ENCODE peak calls at places on chromosomes 4 and X, in six cellular contexts. P is CD4-positive, CD25-positive, alpha-beta regulatory T cell; M is SK-N-SH; K is HCT116; C is left ventricle myocardium inferior; G is pancreas. L is an unnamed sample.

GRCh38 chrX:150489359-150490015 is 78.9 kb upstream of the MTM1 start:
- DNase-seq in P (no peak), M (no peak), K (no peak), C (no peak), G (no peak), L (no peak)

GRCh38 chrX:40579880-40580536 is 762 bp upstream of the ATP6AP2 start:
- DNase-seq in P (no peak), M (peak; percentile 16), K (no peak), C (no peak), G (no peak), L (no peak)

GRCh38 chr4:89762311-89762710 is 74.7 kb downstream of the SNCA start:
- DNase-seq in P (no peak), M (no peak), K (no peak), C (no peak), G (no peak), L (no peak)

GRCh38 chr4:110163327-110164070 is 34.9 kb downstream of the ELOVL6 start:
- DNase-seq in P (peak; percentile 10), M (no peak), K (peak; percentile 61), C (no peak), G (no peak), L (no peak)

GRCh38 chrX:40173662-40174593 is 76.2 kb upstream of the BCOR start:
- DNase-seq in P (peak; percentile 80), M (peak; percentile 48), K (peak; percentile 72), C (no peak), G (peak; percentile 37), L (peak; percentile 37)

GRCh38 chr4:43458293-43458692 is 565.8 kb downstream of the GRXCR1 start:
- DNase-seq in P (no peak), M (no peak), K (no peak), C (no peak), G (no peak), L (no peak)

GRCh38 chrX:78314561-78314960 is 12.8 kb downstream of the CYSLTR1 start:
- DNase-seq in P (no peak), M (no peak), K (no peak), C (no peak), G (no peak), L (no peak)

GRCh38 chrX:68835468-68835867 is 6.6 kb downstream of the EFNB1 start:
- DNase-seq in P (no peak), M (no peak), K (no peak), C (no peak), G (no peak), L (peak; percentile 3)

GRCh38 chrX:129723511-129723910 is 15.3 kb upstream of the XPNPEP2 start:
- DNase-seq in P (no peak), M (no peak), K (no peak), C (no peak), G (no peak), L (no peak)

GRCh38 chrX:12138366-12139313 is at the start of gene FRMPD4:
- DNase-seq in P (no peak), M (peak; percentile 10), K (no peak), C (no peak), G (no peak), L (no peak)

GRCh38 chr4:3500111-3500510 is 32.1 kb downstream of the LRPAP1 start:
- DNase-seq in P (no peak), M (no peak), K (no peak), C (no peak), G (no peak), L (no peak)

GRCh38 chrX:36787787-36788186 is 220.4 kb upstream of the FAM47C start:
- DNase-seq in P (no peak), M (no peak), K (no peak), C (no peak), G (no peak), L (no peak)

GRCh38 chr4:64250488-64250887 is 158.8 kb downstream of the TECRL start:
- DNase-seq in P (no peak), M (no peak), K (no peak), C (no peak), G (no peak), L (no peak)

GRCh38 chr4:178090640-178091411 is 648.6 kb upstream of the AGA start:
- DNase-seq in P (no peak), M (peak; percentile 2), K (no peak), C (no peak), G (no peak), L (no peak)

GRCh38 chrX:64977830-64978229 is 1.6 kb upstream of the ZC4H2 start:
- DNase-seq in P (no peak), M (no peak), K (no peak), C (no peak), G (no peak), L (no peak)

GRCh38 chr4:119139822-119140252 is 4.2 kb downstream of the MYOZ2 start:
- DNase-seq in P (peak; percentile 3), M (no peak), K (no peak), C (no peak), G (no peak), L (no peak)

GRCh38 chr4:37908488-37909343 is 17.8 kb downstream of the TBC1D1 start:
- DNase-seq in P (no peak), M (no peak), K (no peak), C (no peak), G (no peak), L (peak; percentile 53)

GRCh38 chrX:37380920-37381319 is 31.8 kb downstream of the PRRG1 start:
- DNase-seq in P (no peak), M (no peak), K (peak; percentile 55), C (no peak), G (peak; percentile 18), L (no peak)

GRCh38 chr4:169345207-169345788 is 74.5 kb upstream of the SH3RF1 start:
- DNase-seq in P (no peak), M (peak; percentile 10), K (peak; percentile 40), C (no peak), G (no peak), L (no peak)

GRCh38 chr4:87931932-87932331 is 43.6 kb upstream of the SPP1 start:
- DNase-seq in P (no peak), M (no peak), K (no peak), C (no peak), G (no peak), L (no peak)

GRCh38 chr4:112083587-112084347 is 61.5 kb upstream of the FAM241A start:
- DNase-seq in P (no peak), M (no peak), K (no peak), C (no peak), G (no peak), L (no peak)

GRCh38 chr4:139223682-139224317 is 46.8 kb upstream of the ELF2 start:
- DNase-seq in P (peak; percentile 18), M (no peak), K (no peak), C (peak; percentile 44), G (no peak), L (peak; percentile 35)

GRCh38 chr4:903066-904046 is 28.8 kb downstream of the GAK start:
- DNase-seq in P (no peak), M (no peak), K (no peak), C (no peak), G (no peak), L (no peak)

GRCh38 chrX:25028726-25029125 is 13.0 kb upstream of the ARX start:
- DNase-seq in P (no peak), M (no peak), K (no peak), C (no peak), G (no peak), L (no peak)

GRCh38 chrX:41824551-41824950 is 98.8 kb downstream of the CASK start:
- DNase-seq in P (no peak), M (no peak), K (peak; percentile 51), C (no peak), G (no peak), L (no peak)

GRCh38 chr4:10161840-10162239 is 45.2 kb upstream of the WDR1 start:
- DNase-seq in P (peak; percentile 87), M (no peak), K (no peak), C (no peak), G (no peak), L (no peak)

GRCh38 chrX:32530802-32531403 is 680.4 kb downstream of the DMD start:
- DNase-seq in P (peak; percentile 63), M (no peak), K (no peak), C (no peak), G (no peak), L (peak; percentile 19)

GRCh38 chr4:80989921-80990544 is 40.5 kb upstream of the BMP3 start:
- DNase-seq in P (peak; percentile 67), M (peak; percentile 5), K (peak; percentile 50), C (no peak), G (no peak), L (no peak)
- H3K27ac ChIP-seq in P (no peak overlapping the region), M (no peak overlapping the region), K (no peak overlapping the region), C (no peak overlapping the region), G (no peak overlapping the region), L (no peak overlapping the region)

DNA sequence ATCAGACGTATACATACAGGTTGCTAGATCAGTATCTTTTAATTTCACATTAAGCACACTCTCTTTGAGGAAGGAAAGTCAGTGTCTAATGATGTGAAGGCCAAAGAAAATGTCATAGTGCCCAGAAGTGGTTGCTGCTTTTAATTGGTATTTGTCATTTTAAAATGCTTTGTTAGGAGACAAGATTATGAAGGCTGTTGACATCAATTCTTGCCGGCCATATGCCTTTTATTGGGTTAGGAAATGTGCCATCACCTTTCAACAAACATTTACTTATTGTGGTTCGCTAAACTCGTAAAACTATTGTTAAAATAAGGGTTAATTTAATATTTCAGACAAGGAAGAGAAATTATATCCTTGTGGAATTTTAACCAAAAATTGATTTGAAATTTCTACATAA is 32.2 kb downstream of the NFKB1 start:
- DNase-seq in P (no peak), M (no peak), K (no peak), C (no peak), G (no peak), L (no peak)
- H3K27ac ChIP-seq in P (no peak overlapping the region), M (no peak overlapping the region), K (no peak overlapping the region), C (no peak overlapping the region), G (no peak overlapping the region), L (no peak overlapping the region)

DNA sequence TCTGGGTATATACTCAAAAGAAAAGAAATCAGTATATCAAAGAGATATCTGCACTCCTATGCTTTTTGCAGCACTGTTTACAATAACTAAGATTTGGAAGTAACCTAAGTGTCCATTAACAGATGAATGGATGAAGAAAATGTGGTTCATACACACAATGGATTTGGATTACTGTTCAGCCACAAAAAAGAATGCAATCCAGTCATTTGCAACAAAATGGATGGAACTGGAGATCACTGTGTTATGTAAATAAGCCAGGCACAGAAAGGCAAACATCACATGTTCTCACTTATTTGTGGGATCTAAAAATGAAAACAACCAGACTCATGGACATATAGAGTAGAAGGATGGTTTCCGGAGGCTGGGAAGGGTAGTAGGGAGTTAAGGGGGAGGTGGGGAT is 17.6 kb upstream of the NXT2 start:
- DNase-seq in P (no peak), M (no peak), K (no peak), C (no peak), G (no peak), L (no peak)
- H3K27ac ChIP-seq in P (no peak overlapping the region), M (no peak overlapping the region), K (no peak overlapping the region), C (no peak overlapping the region), G (no peak overlapping the region), L (no peak overlapping the region)

GRCh38 chrX:47501226-47502071 is 18.4 kb upstream of the ZNF41 start:
- DNase-seq in P (no peak), M (no peak), K (no peak), C (no peak), G (no peak), L (no peak)
- H3K27ac ChIP-seq in P (no peak overlapping the region), M (no peak overlapping the region), K (no peak overlapping the region), C (no peak overlapping the region), G (no peak overlapping the region), L (no peak overlapping the region)

L was measured in uterus.